ENCODE peak calls at places on chromosome 2, in eight cellular contexts. One of them, this sample, is unnamed.

GRCh38 chr2:177984739-177985138 is 87.8 kb downstream of the PDE11A start:
- DNase-seq in NCI-H1092 treated with DMSO at 0.1 percent for 48 hours: peak; percentile 46
- DNase-seq in activated CD4-positive, alpha-beta T cell treated with anti-CD3 and anti-CD28 coated beads, Interleukin-2, amount 50 U/mL, for 1 hour: no peak
- DNase-seq in stimulated activated CD4-positive, alpha-beta T cell treated with anti-CD3 and anti-CD28 coated beads, Interleukin-2, amount 100 ng/mL, for 48 hours: no peak
- DNase-seq in psoas muscle: no peak
- DNase-seq in naive B cell: no peak
- DNase-seq in chondrocyte: no peak
- DNase-seq in LoVo: peak; percentile 10
- DNase-seq in this sample: peak; percentile 3

GRCh38 chr2:13193900-13194299 is 477.2 kb downstream of the TRIB2 start:
- DNase-seq in NCI-H1092 treated with DMSO at 0.1 percent for 48 hours: peak; percentile 39
- DNase-seq in activated CD4-positive, alpha-beta T cell treated with anti-CD3 and anti-CD28 coated beads, Interleukin-2, amount 50 U/mL, for 1 hour: no peak
- DNase-seq in stimulated activated CD4-positive, alpha-beta T cell treated with anti-CD3 and anti-CD28 coated beads, Interleukin-2, amount 100 ng/mL, for 48 hours: no peak
- DNase-seq in psoas muscle: no peak
- DNase-seq in naive B cell: no peak
- DNase-seq in chondrocyte: no peak
- DNase-seq in LoVo: peak; percentile 24
- DNase-seq in this sample: peak; percentile 8

GRCh38 chr2:148132400-148132799 is 111.5 kb downstream of the MBD5 start:
- DNase-seq in NCI-H1092 treated with DMSO at 0.1 percent for 48 hours: no peak
- DNase-seq in activated CD4-positive, alpha-beta T cell treated with anti-CD3 and anti-CD28 coated beads, Interleukin-2, amount 50 U/mL, for 1 hour: no peak
- DNase-seq in stimulated activated CD4-positive, alpha-beta T cell treated with anti-CD3 and anti-CD28 coated beads, Interleukin-2, amount 100 ng/mL, for 48 hours: no peak
- DNase-seq in psoas muscle: no peak
- DNase-seq in naive B cell: no peak
- DNase-seq in chondrocyte: no peak
- DNase-seq in LoVo: no peak
- DNase-seq in this sample: no peak

GRCh38 chr2:23324281-23324680 is 60.7 kb upstream of the KLHL29 start:
- DNase-seq in NCI-H1092 treated with DMSO at 0.1 percent for 48 hours: peak; percentile 92
- DNase-seq in activated CD4-positive, alpha-beta T cell treated with anti-CD3 and anti-CD28 coated beads, Interleukin-2, amount 50 U/mL, for 1 hour: no peak
- DNase-seq in stimulated activated CD4-positive, alpha-beta T cell treated with anti-CD3 and anti-CD28 coated beads, Interleukin-2, amount 100 ng/mL, for 48 hours: no peak
- DNase-seq in psoas muscle: no peak
- DNase-seq in naive B cell: no peak
- DNase-seq in chondrocyte: no peak
- DNase-seq in LoVo: no peak
- DNase-seq in this sample: peak; percentile 66

GRCh38 chr2:104658840-104659591 is 194.9 kb upstream of the POU3F3 start:
- DNase-seq in NCI-H1092 treated with DMSO at 0.1 percent for 48 hours: no peak
- DNase-seq in activated CD4-positive, alpha-beta T cell treated with anti-CD3 and anti-CD28 coated beads, Interleukin-2, amount 50 U/mL, for 1 hour: no peak
- DNase-seq in stimulated activated CD4-positive, alpha-beta T cell treated with anti-CD3 and anti-CD28 coated beads, Interleukin-2, amount 100 ng/mL, for 48 hours: no peak
- DNase-seq in psoas muscle: no peak
- DNase-seq in naive B cell: no peak
- DNase-seq in chondrocyte: no peak
- DNase-seq in LoVo: no peak
- DNase-seq in this sample: no peak

GRCh38 chr2:39289609-39290008 is 45.8 kb upstream of the CDKL4 start:
- DNase-seq in NCI-H1092 treated with DMSO at 0.1 percent for 48 hours: no peak
- DNase-seq in activated CD4-positive, alpha-beta T cell treated with anti-CD3 and anti-CD28 coated beads, Interleukin-2, amount 50 U/mL, for 1 hour: no peak
- DNase-seq in stimulated activated CD4-positive, alpha-beta T cell treated with anti-CD3 and anti-CD28 coated beads, Interleukin-2, amount 100 ng/mL, for 48 hours: no peak
- DNase-seq in psoas muscle: no peak
- DNase-seq in naive B cell: no peak
- DNase-seq in chondrocyte: no peak
- DNase-seq in LoVo: no peak
- DNase-seq in this sample: no peak

GRCh38 chr2:240931319-240931949 is 25.3 kb downstream of the CROCC2 start:
- DNase-seq in NCI-H1092 treated with DMSO at 0.1 percent for 48 hours: no peak
- DNase-seq in activated CD4-positive, alpha-beta T cell treated with anti-CD3 and anti-CD28 coated beads, Interleukin-2, amount 50 U/mL, for 1 hour: no peak
- DNase-seq in stimulated activated CD4-positive, alpha-beta T cell treated with anti-CD3 and anti-CD28 coated beads, Interleukin-2, amount 100 ng/mL, for 48 hours: no peak
- DNase-seq in psoas muscle: no peak
- DNase-seq in naive B cell: no peak
- DNase-seq in chondrocyte: peak; percentile 68
- DNase-seq in LoVo: no peak
- DNase-seq in this sample: no peak

GRCh38 chr2:113886479-113887383 is 3.2 kb upstream of the ACTR3 start:
- DNase-seq in NCI-H1092 treated with DMSO at 0.1 percent for 48 hours: no peak
- DNase-seq in activated CD4-positive, alpha-beta T cell treated with anti-CD3 and anti-CD28 coated beads, Interleukin-2, amount 50 U/mL, for 1 hour: no peak
- DNase-seq in stimulated activated CD4-positive, alpha-beta T cell treated with anti-CD3 and anti-CD28 coated beads, Interleukin-2, amount 100 ng/mL, for 48 hours: peak; percentile 28
- DNase-seq in psoas muscle: peak; percentile 32
- DNase-seq in naive B cell: no peak
- DNase-seq in chondrocyte: no peak
- DNase-seq in LoVo: no peak
- DNase-seq in this sample: peak; percentile 32

GRCh38 chr2:100350661-100351185 is 28.4 kb upstream of the LONRF2 start:
- DNase-seq in NCI-H1092 treated with DMSO at 0.1 percent for 48 hours: peak; percentile 2
- DNase-seq in activated CD4-positive, alpha-beta T cell treated with anti-CD3 and anti-CD28 coated beads, Interleukin-2, amount 50 U/mL, for 1 hour: no peak
- DNase-seq in stimulated activated CD4-positive, alpha-beta T cell treated with anti-CD3 and anti-CD28 coated beads, Interleukin-2, amount 100 ng/mL, for 48 hours: no peak
- DNase-seq in psoas muscle: no peak
- DNase-seq in naive B cell: no peak
- DNase-seq in chondrocyte: no peak
- DNase-seq in LoVo: no peak
- DNase-seq in this sample: no peak

GRCh38 chr2:240236217-240237111 is 96.0 kb upstream of the OTOS start:
- DNase-seq in NCI-H1092 treated with DMSO at 0.1 percent for 48 hours: peak; percentile 39
- DNase-seq in activated CD4-positive, alpha-beta T cell treated with anti-CD3 and anti-CD28 coated beads, Interleukin-2, amount 50 U/mL, for 1 hour: no peak
- DNase-seq in stimulated activated CD4-positive, alpha-beta T cell treated with anti-CD3 and anti-CD28 coated beads, Interleukin-2, amount 100 ng/mL, for 48 hours: no peak
- DNase-seq in psoas muscle: peak; percentile 87
- DNase-seq in naive B cell: no peak
- DNase-seq in chondrocyte: no peak
- DNase-seq in LoVo: no peak
- DNase-seq in this sample: peak; percentile 96

GRCh38 chr2:212970132-212970531 is 181.3 kb downstream of the IKZF2 start:
- DNase-seq in NCI-H1092 treated with DMSO at 0.1 percent for 48 hours: no peak
- DNase-seq in activated CD4-positive, alpha-beta T cell treated with anti-CD3 and anti-CD28 coated beads, Interleukin-2, amount 50 U/mL, for 1 hour: no peak
- DNase-seq in stimulated activated CD4-positive, alpha-beta T cell treated with anti-CD3 and anti-CD28 coated beads, Interleukin-2, amount 100 ng/mL, for 48 hours: no peak
- DNase-seq in psoas muscle: no peak
- DNase-seq in naive B cell: no peak
- DNase-seq in chondrocyte: no peak
- DNase-seq in LoVo: no peak
- DNase-seq in this sample: no peak

GRCh38 chr2:235968616-235969324 is 199.4 kb downstream of the GBX2 start:
- DNase-seq in NCI-H1092 treated with DMSO at 0.1 percent for 48 hours: peak; percentile 75
- DNase-seq in activated CD4-positive, alpha-beta T cell treated with anti-CD3 and anti-CD28 coated beads, Interleukin-2, amount 50 U/mL, for 1 hour: no peak
- DNase-seq in stimulated activated CD4-positive, alpha-beta T cell treated with anti-CD3 and anti-CD28 coated beads, Interleukin-2, amount 100 ng/mL, for 48 hours: no peak
- DNase-seq in psoas muscle: peak; percentile 35
- DNase-seq in naive B cell: no peak
- DNase-seq in chondrocyte: no peak
- DNase-seq in LoVo: no peak
- DNase-seq in this sample: no peak

GRCh38 chr2:128644745-128645256 is 326.1 kb upstream of the HS6ST1 start:
- DNase-seq in NCI-H1092 treated with DMSO at 0.1 percent for 48 hours: no peak
- DNase-seq in activated CD4-positive, alpha-beta T cell treated with anti-CD3 and anti-CD28 coated beads, Interleukin-2, amount 50 U/mL, for 1 hour: no peak
- DNase-seq in stimulated activated CD4-positive, alpha-beta T cell treated with anti-CD3 and anti-CD28 coated beads, Interleukin-2, amount 100 ng/mL, for 48 hours: no peak
- DNase-seq in psoas muscle: no peak
- DNase-seq in naive B cell: no peak
- DNase-seq in chondrocyte: no peak
- DNase-seq in LoVo: no peak
- DNase-seq in this sample: no peak

GRCh38 chr2:71069376-71069775 is 928 bp downstream of the NAGK start:
- DNase-seq in NCI-H1092 treated with DMSO at 0.1 percent for 48 hours: no peak
- DNase-seq in activated CD4-positive, alpha-beta T cell treated with anti-CD3 and anti-CD28 coated beads, Interleukin-2, amount 50 U/mL, for 1 hour: no peak
- DNase-seq in stimulated activated CD4-positive, alpha-beta T cell treated with anti-CD3 and anti-CD28 coated beads, Interleukin-2, amount 100 ng/mL, for 48 hours: no peak
- DNase-seq in psoas muscle: no peak
- DNase-seq in naive B cell: no peak
- DNase-seq in chondrocyte: no peak
- DNase-seq in LoVo: no peak
- DNase-seq in this sample: no peak

GRCh38 chr2:59655809-59656208 is 897.6 kb downstream of the BCL11A start:
- DNase-seq in NCI-H1092 treated with DMSO at 0.1 percent for 48 hours: no peak
- DNase-seq in activated CD4-positive, alpha-beta T cell treated with anti-CD3 and anti-CD28 coated beads, Interleukin-2, amount 50 U/mL, for 1 hour: no peak
- DNase-seq in stimulated activated CD4-positive, alpha-beta T cell treated with anti-CD3 and anti-CD28 coated beads, Interleukin-2, amount 100 ng/mL, for 48 hours: no peak
- DNase-seq in psoas muscle: no peak
- DNase-seq in naive B cell: no peak
- DNase-seq in chondrocyte: no peak
- DNase-seq in LoVo: no peak
- DNase-seq in this sample: no peak

GRCh38 chr2:26562811-26563645 is 78.1 kb downstream of the CIB4 start:
- DNase-seq in NCI-H1092 treated with DMSO at 0.1 percent for 48 hours: peak; percentile 79
- DNase-seq in activated CD4-positive, alpha-beta T cell treated with anti-CD3 and anti-CD28 coated beads, Interleukin-2, amount 50 U/mL, for 1 hour: no peak
- DNase-seq in stimulated activated CD4-positive, alpha-beta T cell treated with anti-CD3 and anti-CD28 coated beads, Interleukin-2, amount 100 ng/mL, for 48 hours: no peak
- DNase-seq in psoas muscle: no peak
- DNase-seq in naive B cell: no peak
- DNase-seq in chondrocyte: no peak
- DNase-seq in LoVo: peak; percentile 46
- DNase-seq in this sample: peak; percentile 35

GRCh38 chr2:240024766-240025165 is 376 bp downstream of the NDUFA10 start:
- DNase-seq in NCI-H1092 treated with DMSO at 0.1 percent for 48 hours: no peak
- DNase-seq in activated CD4-positive, alpha-beta T cell treated with anti-CD3 and anti-CD28 coated beads, Interleukin-2, amount 50 U/mL, for 1 hour: peak; percentile 19
- DNase-seq in stimulated activated CD4-positive, alpha-beta T cell treated with anti-CD3 and anti-CD28 coated beads, Interleukin-2, amount 100 ng/mL, for 48 hours: no peak
- DNase-seq in psoas muscle: no peak
- DNase-seq in naive B cell: no peak
- DNase-seq in chondrocyte: no peak
- DNase-seq in LoVo: peak; percentile 2
- DNase-seq in this sample: peak; percentile 12

GRCh38 chr2:120684225-120684624 is 51.4 kb upstream of the GLI2 start:
- DNase-seq in NCI-H1092 treated with DMSO at 0.1 percent for 48 hours: no peak
- DNase-seq in activated CD4-positive, alpha-beta T cell treated with anti-CD3 and anti-CD28 coated beads, Interleukin-2, amount 50 U/mL, for 1 hour: no peak
- DNase-seq in stimulated activated CD4-positive, alpha-beta T cell treated with anti-CD3 and anti-CD28 coated beads, Interleukin-2, amount 100 ng/mL, for 48 hours: no peak
- DNase-seq in psoas muscle: no peak
- DNase-seq in naive B cell: no peak
- DNase-seq in chondrocyte: no peak
- DNase-seq in LoVo: no peak
- DNase-seq in this sample: no peak

GRCh38 chr2:127700527-127701192 is 637 bp upstream of the SFT2D3 start:
- DNase-seq in NCI-H1092 treated with DMSO at 0.1 percent for 48 hours: no peak
- DNase-seq in activated CD4-positive, alpha-beta T cell treated with anti-CD3 and anti-CD28 coated beads, Interleukin-2, amount 50 U/mL, for 1 hour: peak; percentile 17
- DNase-seq in stimulated activated CD4-positive, alpha-beta T cell treated with anti-CD3 and anti-CD28 coated beads, Interleukin-2, amount 100 ng/mL, for 48 hours: peak; percentile 9
- DNase-seq in psoas muscle: peak; percentile 85
- DNase-seq in naive B cell: peak; percentile 23
- DNase-seq in chondrocyte: no peak
- DNase-seq in LoVo: peak; percentile 97
- DNase-seq in this sample: no peak

GRCh38 chr2:232576995-232577394 is 26.5 kb downstream of the EIF4E2 start:
- DNase-seq in NCI-H1092 treated with DMSO at 0.1 percent for 48 hours: no peak
- DNase-seq in activated CD4-positive, alpha-beta T cell treated with anti-CD3 and anti-CD28 coated beads, Interleukin-2, amount 50 U/mL, for 1 hour: no peak
- DNase-seq in stimulated activated CD4-positive, alpha-beta T cell treated with anti-CD3 and anti-CD28 coated beads, Interleukin-2, amount 100 ng/mL, for 48 hours: no peak
- DNase-seq in psoas muscle: no peak
- DNase-seq in naive B cell: no peak
- DNase-seq in chondrocyte: no peak
- DNase-seq in LoVo: no peak
- DNase-seq in this sample: peak; percentile 17

GRCh38 chr2:241844066-241844728 is 14.5 kb downstream of the PDCD1 start:
- DNase-seq in NCI-H1092 treated with DMSO at 0.1 percent for 48 hours: no peak
- DNase-seq in activated CD4-positive, alpha-beta T cell treated with anti-CD3 and anti-CD28 coated beads, Interleukin-2, amount 50 U/mL, for 1 hour: peak; percentile 85
- DNase-seq in stimulated activated CD4-positive, alpha-beta T cell treated with anti-CD3 and anti-CD28 coated beads, Interleukin-2, amount 100 ng/mL, for 48 hours: peak; percentile 87
- DNase-seq in psoas muscle: peak; percentile 74
- DNase-seq in naive B cell: peak; percentile 71
- DNase-seq in chondrocyte: no peak
- DNase-seq in LoVo: peak; percentile 85
- DNase-seq in this sample: no peak

GRCh38 chr2:191488135-191488534 is 189.8 kb upstream of the NABP1 start:
- DNase-seq in NCI-H1092 treated with DMSO at 0.1 percent for 48 hours: no peak
- DNase-seq in activated CD4-positive, alpha-beta T cell treated with anti-CD3 and anti-CD28 coated beads, Interleukin-2, amount 50 U/mL, for 1 hour: no peak
- DNase-seq in stimulated activated CD4-positive, alpha-beta T cell treated with anti-CD3 and anti-CD28 coated beads, Interleukin-2, amount 100 ng/mL, for 48 hours: no peak
- DNase-seq in psoas muscle: no peak
- DNase-seq in naive B cell: no peak
- DNase-seq in chondrocyte: no peak
- DNase-seq in LoVo: peak; percentile 5
- DNase-seq in this sample: no peak

GRCh38 chr2:239465017-239466001 is 64.5 kb upstream of the HDAC4 start:
- DNase-seq in NCI-H1092 treated with DMSO at 0.1 percent for 48 hours: no peak
- DNase-seq in activated CD4-positive, alpha-beta T cell treated with anti-CD3 and anti-CD28 coated beads, Interleukin-2, amount 50 U/mL, for 1 hour: no peak
- DNase-seq in stimulated activated CD4-positive, alpha-beta T cell treated with anti-CD3 and anti-CD28 coated beads, Interleukin-2, amount 100 ng/mL, for 48 hours: no peak
- DNase-seq in psoas muscle: peak; percentile 76
- DNase-seq in naive B cell: no peak
- DNase-seq in chondrocyte: no peak
- DNase-seq in LoVo: peak; percentile 58
- DNase-seq in this sample: no peak

GRCh38 chr2:128526455-128526976 is 207.8 kb upstream of the HS6ST1 start:
- DNase-seq in NCI-H1092 treated with DMSO at 0.1 percent for 48 hours: no peak
- DNase-seq in activated CD4-positive, alpha-beta T cell treated with anti-CD3 and anti-CD28 coated beads, Interleukin-2, amount 50 U/mL, for 1 hour: no peak
- DNase-seq in stimulated activated CD4-positive, alpha-beta T cell treated with anti-CD3 and anti-CD28 coated beads, Interleukin-2, amount 100 ng/mL, for 48 hours: no peak
- DNase-seq in psoas muscle: no peak
- DNase-seq in naive B cell: no peak
- DNase-seq in chondrocyte: no peak
- DNase-seq in LoVo: no peak
- DNase-seq in this sample: no peak

GRCh38 chr2:216792222-216793001 is 67.5 kb downstream of the TNP1 start:
- DNase-seq in NCI-H1092 treated with DMSO at 0.1 percent for 48 hours: peak; percentile 17
- DNase-seq in activated CD4-positive, alpha-beta T cell treated with anti-CD3 and anti-CD28 coated beads, Interleukin-2, amount 50 U/mL, for 1 hour: no peak
- DNase-seq in stimulated activated CD4-positive, alpha-beta T cell treated with anti-CD3 and anti-CD28 coated beads, Interleukin-2, amount 100 ng/mL, for 48 hours: no peak
- DNase-seq in psoas muscle: peak; percentile 56
- DNase-seq in naive B cell: no peak
- DNase-seq in chondrocyte: no peak
- DNase-seq in LoVo: no peak
- DNase-seq in this sample: peak; percentile 17

GRCh38 chr2:217409939-217410820 is 550.3 kb upstream of the TNP1 start:
- DNase-seq in NCI-H1092 treated with DMSO at 0.1 percent for 48 hours: no peak
- DNase-seq in activated CD4-positive, alpha-beta T cell treated with anti-CD3 and anti-CD28 coated beads, Interleukin-2, amount 50 U/mL, for 1 hour: no peak
- DNase-seq in stimulated activated CD4-positive, alpha-beta T cell treated with anti-CD3 and anti-CD28 coated beads, Interleukin-2, amount 100 ng/mL, for 48 hours: no peak
- DNase-seq in psoas muscle: no peak
- DNase-seq in naive B cell: no peak
- DNase-seq in chondrocyte: no peak
- DNase-seq in LoVo: no peak
- DNase-seq in this sample: no peak

GRCh38 chr2:62459106-62459505 is 46.9 kb downstream of the TMEM17 start:
- DNase-seq in NCI-H1092 treated with DMSO at 0.1 percent for 48 hours: no peak
- DNase-seq in activated CD4-positive, alpha-beta T cell treated with anti-CD3 and anti-CD28 coated beads, Interleukin-2, amount 50 U/mL, for 1 hour: no peak
- DNase-seq in stimulated activated CD4-positive, alpha-beta T cell treated with anti-CD3 and anti-CD28 coated beads, Interleukin-2, amount 100 ng/mL, for 48 hours: no peak
- DNase-seq in psoas muscle: no peak
- DNase-seq in naive B cell: no peak
- DNase-seq in chondrocyte: no peak
- DNase-seq in LoVo: no peak
- DNase-seq in this sample: peak; percentile 29

GRCh38 chr2:36326286-36326685 is 29.3 kb upstream of the CRIM1 start:
- DNase-seq in NCI-H1092 treated with DMSO at 0.1 percent for 48 hours: no peak
- DNase-seq in activated CD4-positive, alpha-beta T cell treated with anti-CD3 and anti-CD28 coated beads, Interleukin-2, amount 50 U/mL, for 1 hour: no peak
- DNase-seq in stimulated activated CD4-positive, alpha-beta T cell treated with anti-CD3 and anti-CD28 coated beads, Interleukin-2, amount 100 ng/mL, for 48 hours: no peak
- DNase-seq in psoas muscle: no peak
- DNase-seq in naive B cell: no peak
- DNase-seq in chondrocyte: no peak
- DNase-seq in LoVo: no peak
- DNase-seq in this sample: no peak

GRCh38 chr2:201433389-201433995 is 17.8 kb downstream of the TRAK2 start:
- DNase-seq in NCI-H1092 treated with DMSO at 0.1 percent for 48 hours: no peak
- DNase-seq in activated CD4-positive, alpha-beta T cell treated with anti-CD3 and anti-CD28 coated beads, Interleukin-2, amount 50 U/mL, for 1 hour: no peak
- DNase-seq in stimulated activated CD4-positive, alpha-beta T cell treated with anti-CD3 and anti-CD28 coated beads, Interleukin-2, amount 100 ng/mL, for 48 hours: no peak
- DNase-seq in psoas muscle: no peak
- DNase-seq in naive B cell: no peak
- DNase-seq in chondrocyte: no peak
- DNase-seq in LoVo: no peak
- DNase-seq in this sample: no peak

GRCh38 chr2:88692187-88692586 is 714 bp downstream of the RPIA start:
- DNase-seq in NCI-H1092 treated with DMSO at 0.1 percent for 48 hours: no peak
- DNase-seq in activated CD4-positive, alpha-beta T cell treated with anti-CD3 and anti-CD28 coated beads, Interleukin-2, amount 50 U/mL, for 1 hour: peak; percentile 13
- DNase-seq in stimulated activated CD4-positive, alpha-beta T cell treated with anti-CD3 and anti-CD28 coated beads, Interleukin-2, amount 100 ng/mL, for 48 hours: no peak
- DNase-seq in psoas muscle: no peak
- DNase-seq in naive B cell: peak; percentile 23
- DNase-seq in chondrocyte: no peak
- DNase-seq in LoVo: peak; percentile 14
- DNase-seq in this sample: peak; percentile 45

GRCh38 chr2:123512547-123512946 is 512.5 kb upstream of the CNTNAP5 start:
- DNase-seq in NCI-H1092 treated with DMSO at 0.1 percent for 48 hours: no peak
- DNase-seq in activated CD4-positive, alpha-beta T cell treated with anti-CD3 and anti-CD28 coated beads, Interleukin-2, amount 50 U/mL, for 1 hour: no peak
- DNase-seq in stimulated activated CD4-positive, alpha-beta T cell treated with anti-CD3 and anti-CD28 coated beads, Interleukin-2, amount 100 ng/mL, for 48 hours: no peak
- DNase-seq in psoas muscle: no peak
- DNase-seq in naive B cell: no peak
- DNase-seq in chondrocyte: no peak
- DNase-seq in LoVo: no peak
- DNase-seq in this sample: no peak

GRCh38 chr2:201854221-201854801 is 48.0 kb downstream of the CDK15 start:
- DNase-seq in NCI-H1092 treated with DMSO at 0.1 percent for 48 hours: no peak
- DNase-seq in activated CD4-positive, alpha-beta T cell treated with anti-CD3 and anti-CD28 coated beads, Interleukin-2, amount 50 U/mL, for 1 hour: no peak
- DNase-seq in stimulated activated CD4-positive, alpha-beta T cell treated with anti-CD3 and anti-CD28 coated beads, Interleukin-2, amount 100 ng/mL, for 48 hours: no peak
- DNase-seq in psoas muscle: no peak
- DNase-seq in naive B cell: no peak
- DNase-seq in chondrocyte: no peak
- DNase-seq in LoVo: peak; percentile 37
- DNase-seq in this sample: peak; percentile 42

GRCh38 chr2:210224660-210225460 is at the start of gene ACADL:
- DNase-seq in NCI-H1092 treated with DMSO at 0.1 percent for 48 hours: peak; percentile 24
- DNase-seq in activated CD4-positive, alpha-beta T cell treated with anti-CD3 and anti-CD28 coated beads, Interleukin-2, amount 50 U/mL, for 1 hour: no peak
- DNase-seq in stimulated activated CD4-positive, alpha-beta T cell treated with anti-CD3 and anti-CD28 coated beads, Interleukin-2, amount 100 ng/mL, for 48 hours: peak; percentile 6
- DNase-seq in psoas muscle: peak; percentile 65
- DNase-seq in naive B cell: no peak
- DNase-seq in chondrocyte: no peak
- DNase-seq in LoVo: peak; percentile 23
- DNase-seq in this sample: peak; percentile 31

GRCh38 chr2:69616755-69617154 is 26.8 kb downstream of the AAK1 start:
- DNase-seq in NCI-H1092 treated with DMSO at 0.1 percent for 48 hours: no peak
- DNase-seq in activated CD4-positive, alpha-beta T cell treated with anti-CD3 and anti-CD28 coated beads, Interleukin-2, amount 50 U/mL, for 1 hour: peak; percentile 25
- DNase-seq in stimulated activated CD4-positive, alpha-beta T cell treated with anti-CD3 and anti-CD28 coated beads, Interleukin-2, amount 100 ng/mL, for 48 hours: no peak
- DNase-seq in psoas muscle: no peak
- DNase-seq in naive B cell: no peak
- DNase-seq in chondrocyte: no peak
- DNase-seq in LoVo: no peak
- DNase-seq in this sample: no peak